ENCODE peak calls at places on chromosomes 12 and 14, in six cellular contexts. C is A549; U is SW 1271; A is AG04450; B is brain microvascular endothelial cell; F is activated T-cell treated with anti-CD3 and anti-CD28 coated beads, Interleukin-2, amount 50 U/mL, for 48 hours. P is an unnamed sample.

GRCh38 chr14:68680541-68681051 is 112.3 kb downstream of the ZFP36L1 start:
- DNase-seq in C (no peak), F (no peak), U (no peak), B (no peak), A (no peak), P (no peak)

GRCh38 chr12:3285570-3285969 is 205.4 kb upstream of the PRMT8 start:
- DNase-seq in A (no peak), U (no peak), F (no peak), B (no peak), C (no peak), P (no peak)

GRCh38 chr12:117845271-117845904 is 123.4 kb downstream of the KSR2 start:
- DNase-seq in A (no peak), B (no peak), U (no peak), C (no peak), F (no peak), P (no peak)

GRCh38 chr12:67019070-67019469 is 250.1 kb upstream of the CAND1 start:
- DNase-seq in A (no peak), C (no peak), B (no peak), U (no peak), F (no peak), P (peak; percentile 23)

GRCh38 chr12:66600805-66601392 is 78.0 kb downstream of the GRIP1 start:
- DNase-seq in U (no peak), A (no peak), F (no peak), B (no peak), C (no peak), P (no peak)

GRCh38 chr12:12086331-12086730 is 15.6 kb downstream of the BCL2L14 start:
- DNase-seq in U (no peak), F (no peak), B (no peak), C (no peak), A (no peak), P (no peak)

GRCh38 chr12:14111230-14111865 is 129.9 kb upstream of the GRIN2B start:
- DNase-seq in A (no peak), F (no peak), B (no peak), U (no peak), C (peak; percentile 39), P (no peak)

GRCh38 chr12:50100561-50100960 is 3.2 kb upstream of the GPD1 start:
- DNase-seq in B (no peak), F (no peak), A (no peak), C (no peak), U (no peak), P (no peak)

GRCh38 chr12:27967551-27968054 is 4.9 kb downstream of the PTHLH start:
- DNase-seq in B (no peak), F (no peak), C (no peak), A (no peak), U (no peak), P (no peak)

GRCh38 chr14:68692916-68693771 is 99.7 kb downstream of the ZFP36L1 start:
- DNase-seq in U (no peak), C (no peak), F (no peak), A (peak; percentile 33), B (peak; percentile 48), P (peak; percentile 66)

GRCh38 chr14:35286707-35287106 is 5.5 kb upstream of the PSMA6 start:
- DNase-seq in C (no peak), B (no peak), F (no peak), A (no peak), U (no peak), P (no peak)

GRCh38 chr12:3199551-3200031 is 122.4 kb downstream of the TSPAN9 start:
- DNase-seq in A (no peak), B (peak; percentile 47), U (no peak), F (no peak), C (peak; percentile 25), P (peak; percentile 37)

GRCh38 chr12:67517181-67517887 is 131.2 kb upstream of the DYRK2 start:
- DNase-seq in U (no peak), B (no peak), A (no peak), F (no peak), C (peak; percentile 38), P (peak; percentile 74)

GRCh38 chr14:103093856-103094405 is 594 bp upstream of the EXOC3L4 start:
- DNase-seq in F (no peak), B (no peak), A (no peak), C (no peak), U (no peak), P (no peak)

GRCh38 chr14:61126083-61126962 is 145.3 kb downstream of the SLC38A6 start:
- DNase-seq in A (no peak), U (no peak), F (no peak), B (no peak), C (no peak), P (peak; percentile 27)

GRCh38 chr12:76341436-76342030 is 6.7 kb downstream of the BBS10 start:
- DNase-seq in A (no peak), U (no peak), B (no peak), C (no peak), F (no peak), P (peak; percentile 22)

GRCh38 chr14:84442481-84442880 is 1087.5 kb upstream of the FLRT2 start:
- DNase-seq in F (no peak), A (no peak), U (no peak), B (no peak), C (no peak), P (no peak)